ENCODE peak calls at places on chromosome 11, in four cellular contexts. W is WTC11, D is GM12878, X is H1. Y is an unnamed sample.

GRCh38 chr11:57249384-57250319 is 12.6 kb upstream of the APLNR start:
- DNase-seq in X (peak), D (no peak), W (peak), Y (peak)

GRCh38 chr11:66317766-66318575 is 1.1 kb upstream of the CD248 start:
- DNase-seq in W (peak), X (no peak), D (no peak), Y (no peak)

GRCh38 chr11:23536907-23537306 is 676.6 kb upstream of the CCDC179 start:
- DNase-seq in W (no peak), D (no peak), X (no peak), Y (no peak)

GRCh38 chr11:126502982-126503381 is 147.5 kb downstream of the ST3GAL4 start:
- DNase-seq in W (no peak), X (no peak), D (no peak), Y (no peak)

GRCh38 chr11:108218455-108218854 is 4.0 kb downstream of the NPAT start:
- DNase-seq in W (no peak), X (no peak), D (no peak), Y (no peak)

GRCh38 chr11:477042-477715 is 27.1 kb downstream of the PTDSS2 start:
- DNase-seq in X (no peak), D (no peak), W (no peak), Y (no peak)

GRCh38 chr11:3203221-3204043 is 15.2 kb downstream of the MRGPRG start:
- DNase-seq in X (no peak), D (no peak), W (peak), Y (no peak)

GRCh38 chr11:28463826-28464225 is 355.6 kb downstream of the METTL15 start:
- DNase-seq in D (no peak), W (no peak), X (no peak), Y (no peak)

GRCh38 chr11:99068832-99069231 is 48.1 kb downstream of the CNTN5 start:
- DNase-seq in W (no peak), D (no peak), X (no peak), Y (no peak)
- TF ChIP-seq ATF2 in W (no peak), D (no peak), X (no peak), Y (no peak)

GRCh38 chr11:63907063-63907462 is 9.9 kb downstream of the RCOR2 start:
- DNase-seq in W (no peak), D (no peak), X (no peak), Y (no peak)

GRCh38 chr11:63905179-63905578 is 11.8 kb downstream of the RCOR2 start:
- DNase-seq in X (no peak), W (no peak), D (no peak), Y (no peak)

GRCh38 chr11:63906087-63906486 is 10.9 kb downstream of the RCOR2 start:
- DNase-seq in X (no peak), W (no peak), D (no peak), Y (no peak)

GRCh38 chr11:63907808-63908530 is 9.0 kb downstream of the RCOR2 start:
- DNase-seq in D (no peak), W (peak), X (peak), Y (peak)

GRCh38 chr11:63906585-63906984 is 10.4 kb downstream of the RCOR2 start:
- DNase-seq in D (no peak), W (peak), X (peak), Y (peak)
- TF ChIP-seq ATF2 in D (no peak), W (no peak), X (no peak), Y (no peak)

DNA sequence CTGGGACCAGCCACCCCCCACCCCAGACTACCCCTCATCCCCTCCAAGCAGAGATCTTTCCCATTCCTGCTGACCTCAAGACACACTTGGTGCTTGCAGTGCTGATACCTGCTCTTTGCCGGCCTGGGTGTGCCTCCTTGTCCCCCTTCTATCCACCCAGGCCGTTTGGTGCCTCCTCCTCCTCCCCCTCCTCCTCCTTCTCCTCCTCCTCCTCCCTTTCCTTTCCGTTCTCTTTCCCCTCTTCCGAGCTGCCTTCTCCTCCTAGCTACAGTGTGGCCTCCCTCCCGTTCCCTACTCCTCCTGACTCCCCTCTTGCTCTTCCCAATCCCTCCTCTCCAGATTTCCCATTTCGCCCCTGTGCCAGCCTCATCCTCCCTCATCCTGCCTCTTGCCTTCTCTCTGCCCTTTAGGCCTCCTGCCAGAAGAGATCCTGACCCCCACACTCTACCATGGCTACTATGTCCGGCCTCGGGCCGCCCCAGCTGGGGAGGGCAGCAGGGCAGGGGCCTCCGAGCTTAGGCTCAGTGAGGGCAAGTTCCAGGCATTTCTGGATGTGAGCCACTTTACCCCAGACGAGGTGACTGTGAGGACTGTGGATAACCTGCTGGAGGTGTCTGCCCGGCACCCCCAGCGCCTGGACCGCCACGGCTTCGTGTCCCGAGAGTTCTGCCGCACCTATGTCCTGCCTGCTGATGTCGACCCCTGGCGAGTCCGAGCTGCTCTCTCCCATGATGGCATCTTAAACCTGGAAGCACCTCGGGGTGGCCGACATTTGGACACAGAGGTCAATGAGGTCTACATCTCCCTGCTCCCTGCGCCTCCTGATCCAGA is 712 bp downstream of the HSPB2 start:
- DNase-seq in X (no peak), W (no peak), D (no peak), Y (peak)
- TF ChIP-seq ATF2 in X (no peak), W (no peak), D (no peak), Y (no peak)

DNA sequence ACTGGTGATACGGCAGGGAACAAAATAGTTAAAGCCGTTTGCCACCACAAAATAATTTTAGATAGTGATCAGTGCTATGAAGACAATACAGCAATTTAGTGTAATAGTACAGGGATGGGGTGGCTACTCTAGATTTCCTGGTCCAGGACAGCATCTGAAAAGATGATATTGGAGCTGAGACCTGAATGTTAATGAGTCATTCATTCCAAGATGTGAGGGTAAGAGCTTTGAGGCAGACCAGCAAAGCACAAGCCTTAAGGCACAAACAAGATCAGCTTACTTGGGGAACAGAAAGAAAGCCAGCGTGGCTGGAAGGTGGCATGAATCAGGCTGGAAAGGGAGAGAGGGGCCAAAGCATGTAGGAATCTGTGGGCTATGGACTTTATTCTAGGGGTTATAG is 132.3 kb downstream of the TRIM44 start:
- DNase-seq in W (no peak), X (no peak), D (no peak), Y (no peak)
- TF ChIP-seq ATF2 in W (no peak), X (no peak), D (no peak), Y (no peak)

DNA sequence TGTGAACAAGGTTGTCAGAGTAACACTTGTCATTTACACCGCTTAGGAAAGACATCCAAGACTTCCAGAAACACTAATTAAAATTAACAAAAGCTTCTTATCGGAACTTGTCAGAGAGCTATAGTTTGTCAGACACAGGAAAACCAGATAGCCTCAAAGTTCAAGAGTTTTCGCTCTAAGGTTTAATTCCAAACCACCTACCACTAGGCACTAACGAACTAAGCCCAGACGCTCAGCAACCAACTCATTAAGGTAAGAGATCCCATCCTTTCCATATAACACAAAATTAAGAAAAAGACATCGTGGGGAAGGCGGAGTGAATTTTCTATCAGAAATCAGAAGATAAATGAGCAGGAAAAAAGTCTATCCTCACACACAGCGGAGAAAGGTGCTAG is 408 bp downstream of the IMMP1L start:
- DNase-seq in X (no peak), W (no peak), D (no peak), Y (peak)
- TF ChIP-seq ATF2 in X (no peak), W (no peak), D (no peak), Y (no peak)

DNA sequence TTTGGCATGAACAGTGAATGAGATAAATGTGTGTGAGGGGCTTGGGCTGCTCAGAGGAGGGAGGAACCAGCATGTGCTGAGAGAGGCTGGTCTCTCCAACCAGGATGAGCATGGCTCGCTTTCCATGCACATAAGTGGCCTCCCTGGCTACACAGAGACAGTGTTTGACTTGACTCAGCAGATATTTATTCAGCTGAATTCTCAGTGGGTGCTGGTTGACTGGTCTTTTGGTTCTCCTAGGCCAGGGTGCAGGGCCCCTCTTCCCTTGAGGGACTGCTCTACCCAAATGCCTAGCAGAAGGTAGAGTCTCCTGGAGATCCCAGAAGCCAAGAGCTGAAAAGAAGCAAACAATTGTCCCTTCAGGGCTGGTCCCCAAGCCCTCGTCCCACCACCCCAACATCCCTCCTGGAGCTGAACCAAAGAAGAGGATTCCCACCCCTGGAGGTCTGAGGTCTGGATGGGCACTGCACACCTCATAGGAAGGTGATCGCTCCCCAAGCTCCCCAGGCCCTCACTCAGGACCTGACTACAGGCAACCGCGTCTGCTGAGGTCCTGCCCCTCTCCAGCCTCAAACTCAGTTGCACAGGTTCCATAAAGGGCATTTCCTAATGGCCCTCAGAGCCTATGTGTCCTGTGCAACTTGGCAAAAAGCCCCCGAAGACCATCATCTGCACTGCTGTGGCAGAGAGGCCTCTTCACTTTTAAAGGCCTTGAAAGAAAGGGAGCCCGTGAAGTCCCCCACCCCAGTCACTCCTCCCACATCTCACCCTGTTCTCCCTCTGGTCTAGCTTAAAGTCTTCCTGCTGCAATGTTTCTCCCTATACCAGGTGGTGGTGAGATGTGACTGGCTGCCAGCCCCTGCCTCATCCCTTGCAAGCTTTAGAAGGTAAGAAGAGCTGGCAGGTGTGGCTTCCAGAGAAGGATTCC is 3.5 kb upstream of the TRIM29 start:
- DNase-seq in D (no peak), W (no peak), X (peak), Y (no peak)
- TF ChIP-seq ATF2 in D (no peak), W (no peak), X (no peak), Y (no peak)

DNA sequence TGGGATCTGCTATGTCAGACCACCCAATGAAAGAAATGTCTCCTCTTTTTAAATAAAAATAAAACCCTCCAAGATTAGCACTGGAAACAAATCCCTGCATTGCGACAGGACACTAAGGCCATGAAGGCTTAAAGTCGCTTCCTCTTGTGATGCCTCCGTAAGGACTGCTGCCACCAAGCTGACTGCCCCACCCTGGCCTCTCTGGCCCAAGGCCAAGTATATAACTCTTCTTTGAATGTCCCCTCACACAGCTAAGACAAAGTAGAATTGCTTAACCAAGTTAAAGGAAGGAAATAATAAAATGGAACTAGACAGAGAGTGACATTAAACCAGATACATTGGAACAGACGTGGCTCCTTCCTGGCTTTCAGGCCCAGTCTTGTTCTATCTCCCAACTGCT is 7.5 kb upstream of the NRGN start:
- DNase-seq in D (no peak), W (no peak), X (no peak), Y (no peak)
- TF ChIP-seq ATF2 in D (no peak), W (no peak), X (no peak), Y (no peak)

Y was measured in K562.